ENCODE peak calls at places on chromosomes 7 and 10, in eight cellular contexts. T, S, B, Z, I, Y, O and K are unnamed samples.

GRCh38 chr10:72066318-72067284 is 21.8 kb downstream of the SPOCK2 start:
- DNase-seq in T (no peak), I (no peak), Z (no peak), O (no peak), S (no peak), Y (no peak), B (no peak), K (no peak)

GRCh38 chr7:34357068-34357467 is 300.9 kb upstream of the NPSR1 start:
- DNase-seq in I (no peak), Y (no peak), B (no peak), Z (no peak), S (no peak), T (no peak), O (no peak), K (no peak)

GRCh38 chr10:79223346-79224048 is 123.8 kb upstream of the PPIF start:
- DNase-seq in Y (no peak), I (no peak), B (peak), S (no peak), Z (no peak), O (peak), T (no peak), K (no peak)

GRCh38 chr7:46247622-46248181 is 326.6 kb upstream of the IGFBP3 start:
- DNase-seq in T (no peak), Y (no peak), Z (no peak), I (peak), S (no peak), O (no peak), B (no peak), K (peak)

GRCh38 chr7:144022169-144022568 is 22.0 kb downstream of the OR6B1 start:
- DNase-seq in Z (no peak), B (no peak), I (no peak), Y (no peak), S (no peak), T (no peak), O (no peak), K (no peak)

GRCh38 chr10:78913219-78914059 is 155.3 kb upstream of the ZMIZ1 start:
- DNase-seq in I (no peak), Z (no peak), O (no peak), Y (no peak), T (no peak), B (peak), S (peak), K (no peak)

GRCh38 chr7:149144996-149145850 is 2.0 kb upstream of the ZNF398 start:
- DNase-seq in Y (no peak), T (no peak), Z (no peak), B (no peak), S (no peak), I (no peak), O (no peak), K (no peak)

GRCh38 chr10:117134084-117135025 is 3.7 kb downstream of the VAX1 start:
- DNase-seq in O (no peak), B (no peak), Z (no peak), I (no peak), S (peak), Y (no peak), T (peak), K (no peak)

GRCh38 chr10:24176658-24177057 is 32.3 kb upstream of the KIAA1217 start:
- DNase-seq in Y (no peak), S (no peak), Z (no peak), O (no peak), T (no peak), I (no peak), B (no peak), K (no peak)

GRCh38 chr7:74464931-74465906 is 11.5 kb downstream of the GTF2IRD1 start:
- DNase-seq in B (peak), O (no peak), Y (no peak), Z (no peak), I (no peak), T (no peak), S (no peak), K (no peak)

GRCh38 chr7:26153246-26153822 is 1.3 kb downstream of the NFE2L3 start:
- DNase-seq in B (no peak), T (no peak), Y (no peak), S (no peak), I (no peak), Z (no peak), O (no peak), K (no peak)

GRCh38 chr10:79375321-79376077 is 28.2 kb downstream of the PPIF start:
- DNase-seq in O (peak), Y (no peak), B (no peak), T (peak), S (peak), Z (no peak), I (no peak), K (no peak)

GRCh38 chr7:134421998-134422397 is 36.9 kb downstream of the AKR1B1 start:
- DNase-seq in Z (peak), T (no peak), I (no peak), S (no peak), B (no peak), Y (no peak), O (no peak), K (peak)

GRCh38 chr7:86949052-86949778 is 110.2 kb downstream of the ELAPOR2 start:
- DNase-seq in T (no peak), B (no peak), I (no peak), Y (no peak), O (no peak), Z (no peak), S (no peak), K (no peak)

GRCh38 chr10:61747341-61747740 is 84.6 kb downstream of the CABCOCO1 start:
- DNase-seq in Z (no peak), S (no peak), T (no peak), Y (no peak), I (no peak), B (no peak), O (no peak), K (no peak)

GRCh38 chr7:102404005-102404861 is 8.1 kb downstream of the PRKRIP1 start:
- DNase-seq in T (no peak), S (peak), Z (peak), Y (no peak), I (no peak), B (no peak), O (no peak), K (peak)

GRCh38 chr10:32159264-32159663 is 103.0 kb upstream of the KIF5B start:
- DNase-seq in S (no peak), T (no peak), O (no peak), Y (no peak), Z (no peak), I (no peak), B (no peak), K (no peak)

GRCh38 chr7:120997902-120998301 is 9.4 kb downstream of the CPED1 start:
- DNase-seq in I (no peak), B (no peak), Y (no peak), S (no peak), T (no peak), O (peak), Z (no peak), K (no peak)

GRCh38 chr7:15332962-15333361 is 228.9 kb downstream of the AGMO start:
- DNase-seq in S (no peak), Y (no peak), O (no peak), B (no peak), T (no peak), Z (no peak), I (no peak), K (no peak)
- H3K4me3 ChIP-seq in S (no peak), Y (no peak), O (no peak), B (no peak), T (no peak), Z (no peak), I (no peak), K (no peak)

DNA sequence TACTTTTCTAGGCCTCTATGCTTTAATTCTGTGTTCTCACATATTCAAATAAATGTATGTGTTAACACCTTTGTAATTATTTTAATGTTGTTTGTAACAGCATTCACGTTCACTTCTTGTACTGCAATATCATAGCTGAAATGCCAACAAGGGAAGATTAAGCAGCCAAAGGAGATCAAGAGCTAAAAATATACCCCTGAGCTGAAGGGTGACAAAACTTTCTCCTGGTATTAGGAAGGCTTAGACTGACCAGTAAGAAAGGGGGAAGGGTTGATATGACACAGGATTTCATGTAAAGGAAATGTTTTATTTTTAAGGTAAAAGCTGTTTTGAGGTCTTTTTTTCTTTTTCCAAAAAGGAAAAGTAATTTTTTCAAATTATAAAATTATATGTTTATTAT is 40.4 kb upstream of the VDAC2 start:
- DNase-seq in B (no peak), I (no peak), S (no peak), O (no peak), Z (no peak), Y (no peak), T (no peak), K (no peak)
- H3K4me3 ChIP-seq in B (no peak), I (no peak), S (no peak), O (no peak), Z (no peak), Y (no peak), T (no peak), K (no peak)

GRCh38 chr10:101236376-101237079 is 7.3 kb upstream of the LBX1 start:
- DNase-seq in B (no peak), I (no peak), Y (no peak), Z (no peak), O (no peak), S (peak), T (no peak), K (no peak)
- H3K4me3 ChIP-seq in B (no peak), I (no peak), Y (no peak), Z (no peak), O (no peak), S (no peak), T (no peak), K (no peak)

DNA sequence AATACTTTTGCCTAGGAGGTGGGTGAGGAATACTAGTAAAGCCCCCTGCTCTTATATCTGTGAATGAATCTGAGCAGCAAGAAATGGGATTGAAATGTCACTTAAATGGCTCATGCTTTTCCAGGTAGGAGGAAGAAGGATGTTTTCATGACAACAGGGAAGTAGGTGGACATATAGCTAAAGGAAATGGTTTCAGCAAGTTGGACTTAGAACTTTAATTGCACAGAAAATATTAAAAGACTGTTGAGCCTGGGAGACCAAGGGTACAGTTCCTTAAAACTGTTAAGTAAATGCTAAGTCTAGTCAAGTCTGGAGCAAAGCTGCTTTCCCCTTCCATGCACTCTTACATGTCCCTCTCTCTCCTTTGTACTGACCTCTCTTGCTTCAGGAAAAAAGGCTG is 301.3 kb downstream of the HGF start:
- DNase-seq in Y (no peak), S (no peak), I (no peak), B (no peak), Z (no peak), O (no peak), T (no peak), K (no peak)
- H3K4me3 ChIP-seq in Y (no peak), S (no peak), I (no peak), B (no peak), Z (no peak), O (no peak), T (no peak), K (no peak)